ENCODE peak calls at places on chromosomes 3 and 15, in eight cellular contexts. Q is HepG2, D is fibroblast of lung, O is SK-N-SH, V is PC-3, F is DND-41, M is mesendoderm, N is NT2/D1. J is an unnamed sample.
A peak's percentile ranks its signal among the peaks of the same experiment; 100 is the strongest.

GRCh38 chr15:90305932-90306331 is 40.5 kb downstream of the NGRN start:
- DNase-seq in Q (no peak), D (no peak), O (no peak), V (no peak), F (no peak), M (no peak), N (no peak), J (no peak)

GRCh38 chr15:71329509-71330260 is 214.4 kb downstream of the THSD4 start:
- DNase-seq in Q (no peak), D (peak; percentile 40), O (no peak), V (peak; percentile 80), F (no peak), M (peak; percentile 52), N (no peak), J (no peak)

GRCh38 chr15:59227021-59227420 is 20.4 kb downstream of the LDHAL6B start:
- DNase-seq in Q (no peak), D (no peak), O (no peak), V (no peak), F (no peak), M (no peak), N (no peak), J (no peak)

GRCh38 chr15:51314391-51315337 is 23.7 kb downstream of the CYP19A1 start:
- DNase-seq in Q (peak; percentile 89), D (no peak), O (no peak), V (no peak), F (no peak), M (peak; percentile 54), N (no peak), J (no peak)

GRCh38 chr15:92648190-92648875 is 7.2 kb downstream of the FAM174B start:
- DNase-seq in Q (no peak), D (no peak), O (no peak), V (no peak), F (no peak), M (no peak), N (no peak), J (no peak)

GRCh38 chr15:27990411-27991338 is 108.4 kb downstream of the OCA2 start:
- DNase-seq in Q (no peak), D (no peak), O (peak; percentile 72), V (no peak), F (no peak), M (no peak), N (no peak), J (no peak)

GRCh38 chr15:64842099-64842940 is 605 bp downstream of the PLEKHO2 start:
- DNase-seq in Q (no peak), D (no peak), O (no peak), V (peak; percentile 7), F (no peak), M (peak; percentile 51), N (no peak), J (peak; percentile 51)

GRCh38 chr3:55204417-55204816 is 276.6 kb upstream of the LRTM1 start:
- DNase-seq in Q (no peak), D (peak; percentile 23), O (no peak), V (no peak), F (no peak), M (no peak), N (no peak), J (no peak)

GRCh38 chr3:40445062-40445461 is 12.1 kb upstream of the RPL14 start:
- DNase-seq in Q (no peak), D (no peak), O (no peak), V (no peak), F (no peak), M (no peak), N (no peak), J (no peak)

GRCh38 chr3:66412176-66412887 is 88.5 kb downstream of the LRIG1 start:
- DNase-seq in Q (no peak), D (no peak), O (no peak), V (no peak), F (no peak), M (no peak), N (no peak), J (no peak)

GRCh38 chr3:46852329-46852720 is 10.9 kb downstream of the MYL3 start:
- DNase-seq in Q (no peak), D (no peak), O (no peak), V (no peak), F (no peak), M (no peak), N (no peak), J (no peak)

GRCh38 chr3:83403927-83404326 is 1554.9 kb upstream of the CADM2 start:
- DNase-seq in Q (no peak), D (no peak), O (no peak), V (no peak), F (no peak), M (no peak), N (no peak), J (no peak)

GRCh38 chr15:32844118-32844711 is 126.4 kb downstream of the GREM1 start:
- DNase-seq in Q (peak; percentile 30), D (peak; percentile 78), O (peak; percentile 50), V (peak; percentile 69), F (no peak), M (peak; percentile 56), N (no peak), J (peak; percentile 57)

GRCh38 chr3:184335661-184336483 is 1.5 kb upstream of the FAM131A start:
- DNase-seq in Q (peak; percentile 54), D (peak; percentile 79), O (peak; percentile 93), V (peak; percentile 75), F (peak; percentile 80), M (peak; percentile 92), N (peak; percentile 85), J (peak; percentile 93)

GRCh38 chr15:64247535-64247905 is 84.7 kb upstream of the PPIB start:
- DNase-seq in Q (peak; percentile 35), D (no peak), O (no peak), V (no peak), F (no peak), M (peak; percentile 7), N (no peak), J (no peak)

GRCh38 chr3:81434171-81434570 is 327.3 kb downstream of the GBE1 start:
- DNase-seq in Q (no peak), D (no peak), O (no peak), V (no peak), F (no peak), M (no peak), N (no peak), J (no peak)

GRCh38 chr3:188123170-188123920 is 30.6 kb upstream of the LPP start:
- DNase-seq in Q (peak; percentile 95), D (peak; percentile 22), O (no peak), V (no peak), F (no peak), M (no peak), N (no peak), J (no peak)

GRCh38 chr3:129106320-129106719 is 15.3 kb downstream of the RAB43 start:
- DNase-seq in Q (no peak), D (no peak), O (no peak), V (peak; percentile 3), F (no peak), M (peak; percentile 52), N (no peak), J (no peak)

GRCh38 chr15:85542895-85543331 is 162.5 kb downstream of the AKAP13 start:
- DNase-seq in Q (no peak), D (peak; percentile 13), O (no peak), V (peak; percentile 85), F (no peak), M (no peak), N (no peak), J (no peak)

GRCh38 chr15:45714501-45715488 is 80.0 kb downstream of the SQOR start:
- DNase-seq in Q (peak; percentile 51), D (peak; percentile 85), O (peak; percentile 56), V (peak; percentile 74), F (peak; percentile 26), M (peak; percentile 83), N (peak; percentile 50), J (peak; percentile 79)

GRCh38 chr3:10017636-10018292 is 8.5 kb upstream of the FANCD2 start:
- DNase-seq in Q (no peak), D (peak; percentile 65), O (no peak), V (peak; percentile 74), F (no peak), M (no peak), N (no peak), J (peak; percentile 32)

GRCh38 chr3:39191103-39191502 is 1.3 kb downstream of the XIRP1 start:
- DNase-seq in Q (no peak), D (no peak), O (no peak), V (no peak), F (no peak), M (peak; percentile 64), N (no peak), J (no peak)

GRCh38 chr3:194328080-194328571 is 23.0 kb downstream of the CPN2 start:
- DNase-seq in Q (no peak), D (peak; percentile 64), O (peak; percentile 56), V (peak; percentile 71), F (no peak), M (no peak), N (no peak), J (no peak)

GRCh38 chr3:8506611-8507061 is 5.0 kb downstream of the LMCD1 start:
- DNase-seq in Q (no peak), D (peak; percentile 60), O (no peak), V (peak; percentile 90), F (no peak), M (no peak), N (no peak), J (peak; percentile 31)

DNA sequence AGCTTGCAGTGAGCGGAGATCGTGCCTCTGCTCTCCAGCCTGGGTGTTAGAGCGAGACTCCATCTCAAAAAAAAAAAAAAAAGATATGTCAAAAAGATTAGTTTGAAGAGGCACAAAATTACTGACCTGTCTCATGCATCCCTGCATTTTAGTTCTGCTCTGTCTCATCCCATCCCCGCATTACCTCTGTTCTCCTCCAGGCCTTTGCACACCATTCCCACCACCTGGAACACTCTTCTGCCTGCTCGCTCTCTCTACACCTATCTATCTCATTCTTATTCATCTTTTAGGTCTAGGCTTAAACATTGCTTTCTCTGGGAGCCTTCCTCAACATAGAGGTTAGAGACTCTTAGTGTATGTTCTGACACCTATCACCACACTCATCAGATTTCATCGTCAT is 32.9 kb upstream of the ZNF770 start:
- DNase-seq in Q (no peak), D (no peak), O (no peak), V (no peak), F (no peak), M (no peak), N (no peak), J (no peak)
- H3K4me1 ChIP-seq in Q (no peaks in the 10 kb centered on the region), D (no peaks in the 10 kb centered on the region), O (no peaks in the 10 kb centered on the region), V (peaks cover 10% of the 10 kb centered on the region), F (no peaks in the 10 kb centered on the region), M (peaks cover 2% of the 10 kb centered on the region), N (peaks cover 2% of the 10 kb centered on the region), J (no peaks in the 10 kb centered on the region)

GRCh38 chr15:79977431-79977940 is 6.5 kb upstream of the BCL2A1 start:
- DNase-seq in Q (no peak), D (no peak), O (no peak), V (no peak), F (no peak), M (no peak), N (no peak), J (no peak)
- H3K9ac ChIP-seq in Q (peak overlapping the region; percentile 56), D (no peak overlapping the region), O (no peak overlapping the region), V (no peak overlapping the region), F (no peak overlapping the region), M (no peak overlapping the region), N (no peak overlapping the region), J (no peak overlapping the region)

GRCh38 chr15:38652998-38653397 is 88.4 kb upstream of the RASGRP1 start:
- DNase-seq in Q (no peak), D (no peak), O (no peak), V (no peak), F (peak; percentile 88), M (no peak), N (no peak), J (no peak)
- H3K4me3 ChIP-seq in Q (no peak overlapping the region), D (no peak overlapping the region), O (no peak overlapping the region), V (no peak overlapping the region), F (no peak overlapping the region), M (no peak overlapping the region), N (no peak overlapping the region), J (no peak overlapping the region)

GRCh38 chr3:19331931-19332330 is 183.6 kb downstream of the KCNH8 start:
- DNase-seq in Q (no peak), D (no peak), O (no peak), V (no peak), F (no peak), M (no peak), N (no peak), J (no peak)

GRCh38 chr3:19334120-19334519 is 185.8 kb downstream of the KCNH8 start:
- DNase-seq in Q (no peak), D (no peak), O (no peak), V (no peak), F (no peak), M (no peak), N (no peak), J (no peak)
- H3K4me1 ChIP-seq in Q (no peaks in the 10 kb centered on the region), D (no peaks in the 10 kb centered on the region), O (no peaks in the 10 kb centered on the region), V (no peaks in the 10 kb centered on the region), F (no peaks in the 10 kb centered on the region), M (no peaks in the 10 kb centered on the region), N (no peaks in the 10 kb centered on the region), J (no peaks in the 10 kb centered on the region)